ENCODE peak calls at places on chromosomes 12 and 14, in seven cellular contexts. R is prostate gland, U is cardiac muscle cell, L is A549, D is fibroblast of pulmonary artery, I is heart right ventricle, C is left lung. K is an unnamed sample.

GRCh38 chr14:92185559-92185958 is 63.8 kb downstream of the CPSF2 start:
- DNase-seq in R (no peak), U (no peak), L (no peak), D (no peak), I (no peak), C (no peak), K (no peak)

GRCh38 chr12:24911284-24911791 is 37.6 kb downstream of the BCAT1 start:
- DNase-seq in R (no peak), U (no peak), L (no peak), D (peak), I (no peak), C (no peak), K (peak)

GRCh38 chr14:63993992-63994391 is 141.2 kb downstream of the SYNE2 start:
- DNase-seq in R (no peak), U (no peak), L (no peak), D (peak), I (no peak), C (no peak), K (peak)

GRCh38 chr14:32826404-32827082 is 112.1 kb upstream of the NPAS3 start:
- DNase-seq in R (no peak), U (peak), L (no peak), D (peak), I (peak), C (no peak), K (peak)

GRCh38 chr14:84017533-84017932 is 1512.4 kb upstream of the FLRT2 start:
- DNase-seq in R (peak), U (no peak), L (no peak), D (no peak), I (no peak), C (no peak), K (no peak)

GRCh38 chr12:56362130-56363059 is at the start of gene APOF:
- DNase-seq in R (no peak), U (no peak), L (no peak), D (no peak), I (no peak), C (no peak), K (no peak)

GRCh38 chr12:57755194-57755453 is 221 bp downstream of the MARCHF9 start:
- DNase-seq in R (no peak), U (no peak), L (no peak), D (no peak), I (no peak), C (no peak), K (no peak)

GRCh38 chr12:2258035-2258434 is 205.2 kb downstream of the CACNA1C start:
- DNase-seq in R (no peak), U (no peak), L (no peak), D (peak), I (no peak), C (no peak), K (peak)

DNA sequence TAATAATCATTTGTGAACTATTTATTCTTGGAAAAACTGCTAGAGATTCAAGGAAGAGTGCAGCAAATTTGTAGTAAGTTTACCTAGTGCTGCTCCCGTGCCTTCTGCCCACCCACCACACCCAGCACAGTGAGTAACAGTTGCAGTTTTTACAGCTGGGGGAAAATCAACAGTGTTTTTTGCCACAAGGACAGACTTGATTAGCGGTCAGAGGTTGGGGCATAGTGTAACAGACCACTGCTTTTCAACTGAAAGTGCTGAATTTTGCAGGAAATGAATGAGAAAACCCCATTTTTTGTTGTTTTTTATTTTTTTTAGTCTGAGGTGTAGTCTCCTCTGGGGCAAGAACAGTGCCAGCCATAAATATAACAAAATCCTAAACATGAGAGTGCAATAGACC is 7.5 kb upstream of the KLRK1 start:
- DNase-seq in R (no peak), U (no peak), L (no peak), D (no peak), I (no peak), C (no peak), K (no peak)
- H3K4me3 ChIP-seq in R (no peak), U (no peak), L (no peak), D (no peak), I (no peak), C (no peak), K (no peak)

GRCh38 chr12:116276433-116277216 is 868 bp downstream of the MED13L start:
- DNase-seq in R (peak), U (peak), L (peak), D (peak), I (peak), C (peak), K (peak)

GRCh38 chr12:116274552-116275375 is 2.7 kb downstream of the MED13L start:
- DNase-seq in R (no peak), U (no peak), L (no peak), D (no peak), I (no peak), C (no peak), K (no peak)

GRCh38 chr12:116277393-116278258 is at the start of gene MED13L:
- DNase-seq in R (peak), U (peak), L (peak), D (peak), I (peak), C (peak), K (peak)

GRCh38 chr12:116278259-116278595 is 734 bp upstream of the MED13L start:
- DNase-seq in R (no peak), U (no peak), L (no peak), D (no peak), I (no peak), C (no peak), K (no peak)

DNA sequence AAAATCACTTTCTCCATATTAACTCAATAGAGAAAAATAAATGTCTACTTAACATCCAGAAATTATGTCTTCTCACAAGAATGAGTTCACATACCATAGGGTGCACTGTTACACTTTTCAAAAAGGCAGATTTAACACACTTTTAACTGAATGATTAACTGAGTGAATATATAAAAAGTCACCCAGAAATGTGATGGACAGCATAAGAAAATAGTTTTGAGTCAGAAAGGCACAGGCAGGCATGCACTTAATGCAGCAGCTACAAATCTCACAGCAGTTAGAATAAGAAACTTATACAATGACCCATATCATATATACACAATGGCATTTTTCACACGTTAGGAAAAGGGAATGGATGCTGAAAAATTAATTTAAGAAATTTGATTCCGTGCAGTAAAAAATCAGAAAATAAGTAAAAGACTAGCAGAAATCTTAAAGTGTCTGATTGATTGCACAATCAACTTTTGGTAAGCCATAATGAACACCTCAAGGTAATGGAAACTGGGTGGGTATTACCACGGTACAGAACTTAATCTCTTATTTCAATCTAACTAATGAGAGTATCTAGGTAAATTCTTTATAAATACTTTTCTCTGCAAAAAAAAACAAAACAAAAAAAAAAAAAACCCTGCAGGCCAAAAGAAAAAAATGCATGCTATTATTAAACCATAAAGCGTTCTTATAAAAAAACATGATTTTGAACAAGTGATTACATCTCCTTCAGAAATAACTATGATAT is 3.5 kb downstream of the MED13L start:
- DNase-seq in R (no peak), U (no peak), L (no peak), D (no peak), I (no peak), C (no peak), K (no peak)
- H3K4me3 ChIP-seq in R (no peak), U (peak), L (peak), D (peak), I (no peak), C (no peak), K (no peak)

GRCh38 chr14:26598672-26599131 is 869 bp upstream of the NOVA1 start:
- DNase-seq in R (no peak), U (no peak), L (no peak), D (peak), I (no peak), C (no peak), K (no peak)
- H3K4me3 ChIP-seq in R (peak), U (peak), L (peak), D (peak), I (peak), C (peak), K (peak)

DNA sequence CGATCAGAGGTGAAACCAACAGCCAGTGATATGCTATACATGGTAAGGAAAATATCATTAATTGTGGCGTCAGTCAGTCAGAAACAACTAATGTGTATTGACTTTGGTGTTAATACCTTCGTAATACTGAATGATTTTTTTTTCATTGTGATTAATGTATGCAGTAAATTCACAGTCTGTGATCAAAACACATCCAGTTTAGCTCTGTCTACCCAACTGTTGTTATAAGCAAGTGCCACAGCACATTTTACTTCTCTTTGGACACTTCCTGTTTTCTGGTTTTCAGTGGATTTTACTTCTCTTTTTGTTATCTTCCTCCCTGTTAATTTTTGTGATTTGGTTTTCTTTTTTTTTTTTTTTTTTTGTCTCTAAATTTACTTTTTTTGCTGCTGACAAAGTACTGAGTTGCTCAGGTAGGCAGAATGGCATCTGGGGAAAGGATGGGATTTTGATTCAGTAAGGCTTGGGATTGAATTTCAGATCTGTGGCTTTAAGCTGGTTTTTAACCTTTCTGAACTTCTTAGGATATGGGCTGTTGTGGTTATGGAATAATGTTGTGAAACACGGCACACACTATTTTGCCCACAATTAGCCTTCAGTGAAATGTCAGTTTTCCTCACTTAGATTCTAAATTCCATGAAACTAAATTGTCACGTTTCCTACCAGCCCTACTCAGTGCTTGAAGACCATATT is 604 bp downstream of the GLIPR1 start:
- DNase-seq in R (no peak), U (no peak), L (no peak), D (peak), I (no peak), C (no peak), K (peak)
- H3K4me3 ChIP-seq in R (peak), U (no peak), L (peak), D (peak), I (peak), C (peak), K (peak)

DNA sequence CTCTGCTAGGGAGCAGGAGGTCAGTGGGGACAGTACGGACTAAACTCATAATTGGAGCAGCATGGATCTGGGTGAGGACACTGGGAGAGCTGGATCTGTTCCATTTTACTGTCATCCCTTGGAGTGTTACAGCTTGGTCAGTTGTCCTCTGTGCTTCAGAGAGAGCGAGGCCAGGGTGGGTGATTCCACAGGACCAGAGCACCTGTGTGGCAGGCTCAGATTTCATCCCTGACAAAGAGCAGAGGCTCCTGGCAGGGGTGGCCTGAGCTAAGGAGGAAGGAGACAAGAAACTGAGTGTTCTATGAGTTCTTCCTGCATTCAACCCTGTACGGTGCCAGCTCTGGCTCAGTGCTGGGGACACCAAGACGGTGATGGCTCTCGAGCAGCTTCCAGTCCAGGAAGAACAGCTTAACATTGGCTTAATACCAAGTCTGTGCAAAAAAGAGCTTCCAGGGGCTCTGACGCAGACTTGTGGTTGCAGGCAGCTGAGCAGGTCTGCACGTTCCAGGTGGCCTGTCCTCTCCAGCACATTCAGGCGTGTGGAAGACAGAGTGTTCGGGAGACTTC is 8.4 kb upstream of the PGF start:
- DNase-seq in R (peak), U (peak), L (no peak), D (peak), I (no peak), C (no peak), K (peak)
- H3K4me3 ChIP-seq in R (no peak), U (no peak), L (no peak), D (no peak), I (no peak), C (no peak), K (no peak)

DNA sequence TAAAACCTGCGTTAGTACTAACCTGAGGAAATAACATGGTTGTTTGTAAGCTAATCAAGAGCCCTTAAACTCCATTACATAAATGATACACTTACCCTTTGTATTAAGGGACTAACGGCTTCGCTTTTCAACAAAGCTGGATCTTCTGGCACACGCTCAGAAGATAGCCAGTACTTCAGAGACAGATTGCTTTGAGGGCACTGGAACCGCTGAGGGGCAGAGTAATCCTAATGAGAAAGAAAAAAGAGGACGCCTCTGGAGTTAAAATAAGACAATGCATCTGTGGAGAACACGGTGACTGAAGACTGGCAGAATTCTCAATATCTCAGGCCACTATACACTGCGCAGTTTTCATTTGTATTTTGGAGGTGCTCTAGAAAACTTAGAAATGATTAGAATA is 1.5 kb upstream of the KTN1 start:
- DNase-seq in R (no peak), U (no peak), L (no peak), D (no peak), I (no peak), C (no peak), K (no peak)
- H3K4me3 ChIP-seq in R (no peak), U (peak), L (peak), D (peak), I (peak), C (no peak), K (no peak)

DNA sequence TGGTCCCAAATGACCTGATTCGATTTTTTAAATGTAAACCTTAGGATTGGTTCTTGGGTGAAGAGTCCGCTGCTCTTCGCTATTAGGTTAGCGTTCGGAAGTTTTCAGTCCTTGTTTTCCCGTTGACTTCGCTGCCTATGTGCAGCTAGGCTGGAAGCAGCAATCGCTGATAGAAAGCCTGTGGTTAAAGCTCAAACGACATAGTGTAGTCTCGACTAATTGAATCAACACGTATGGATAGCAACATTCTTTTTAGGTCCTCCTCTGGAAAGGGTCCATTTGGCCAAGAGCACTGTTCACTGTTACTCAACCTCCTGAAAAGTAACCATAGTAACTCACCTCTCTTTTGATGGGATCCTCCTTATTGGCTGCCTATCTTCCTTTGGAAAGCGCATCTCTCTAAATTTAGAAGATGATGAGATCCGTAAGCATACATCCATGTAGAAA is 355.5 kb downstream of the SNAPC1 start:
- DNase-seq in R (no peak), U (peak), L (no peak), D (no peak), I (no peak), C (no peak), K (no peak)
- H3K4me3 ChIP-seq in R (peak), U (peak), L (peak), D (no peak), I (peak), C (no peak), K (no peak)

GRCh38 chr14:71362282-71362681 is 455.0 kb downstream of the PCNX1 start:
- DNase-seq in R (no peak), U (no peak), L (no peak), D (no peak), I (no peak), C (no peak), K (no peak)
- H3K4me3 ChIP-seq in R (no peak), U (no peak), L (no peak), D (no peak), I (no peak), C (no peak), K (no peak)

DNA sequence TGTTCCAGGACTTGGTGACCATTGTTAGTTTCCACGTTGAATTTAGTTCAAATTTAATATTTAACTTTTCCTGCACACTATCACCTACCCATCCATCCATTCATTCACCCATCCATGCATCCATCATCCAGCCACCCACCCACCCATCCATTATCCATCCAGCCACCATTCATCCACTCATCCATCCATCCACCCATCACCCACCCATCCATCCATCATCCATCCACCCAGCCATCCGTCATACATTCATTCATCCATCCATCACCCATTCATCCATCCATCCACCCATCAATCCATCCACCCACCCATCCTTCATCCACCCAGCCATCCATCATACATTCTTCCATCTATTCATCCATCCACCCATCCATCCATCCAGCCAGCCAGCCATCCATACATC is 21.8 kb downstream of the NOC4L start:
- DNase-seq in R (no peak), U (no peak), L (no peak), D (no peak), I (no peak), C (no peak), K (no peak)
- H3K4me3 ChIP-seq in R (no peak), U (no peak), L (no peak), D (no peak), I (no peak), C (no peak), K (no peak)

K was measured in cardiac fibroblast.